ENCODE peak calls at places on chromosomes 16 and 17, in eight cellular contexts. J is stimulated activated CD4-positive, alpha-beta T cell treated with anti-CD3 and anti-CD28 coated beads, Interleukin-2, amount 100 ng/mL, for 48 hours; N is neural progenitor cell; H is spleen; C is GM06990; U is activated T-cell treated with anti-CD3 and anti-CD28 coated beads, Interleukin-2, amount 50 U/mL, for 1 hour; Z is activated CD8-positive, alpha-beta memory T cell treated with anti-CD3 and anti-CD28 coated beads, Interleukin-2, amount 10 ng/mL, durations not matched to agents 7 days and 5 days; R is stimulated activated CD8-positive, alpha-beta memory T cell treated with anti-CD3 and anti-CD28 coated beads, Interleukin-12 subunit alpha, Interleukin-12 subunit beta, amount 100 ng/mL, for 1 hour. M is an unnamed sample.

GRCh38 chr17:73255671-73256181 is 6.0 kb downstream of the CPSF4L start:
- DNase-seq in J (peak), N (peak), H (peak), C (peak), U (peak), Z (peak), R (peak), M (peak)

GRCh38 chr17:82303944-82304808 is 13.2 kb downstream of the CD7 start:
- DNase-seq in J (no peak), N (no peak), H (no peak), C (peak), U (peak), Z (no peak), R (no peak), M (no peak)

GRCh38 chr17:64073771-64074703 is 53.6 kb upstream of the ICAM2 start:
- DNase-seq in J (no peak), N (no peak), H (no peak), C (peak), U (no peak), Z (no peak), R (no peak), M (no peak)

GRCh38 chr17:37828313-37829124 is 83.7 kb upstream of the HNF1B start:
- DNase-seq in J (no peak), N (no peak), H (no peak), C (no peak), U (no peak), Z (no peak), R (no peak), M (no peak)

GRCh38 chr17:56099649-56100048 is 53.6 kb upstream of the ANKFN1 start:
- DNase-seq in J (no peak), N (no peak), H (no peak), C (no peak), U (no peak), Z (no peak), R (no peak), M (peak)

GRCh38 chr17:49361129-49361901 is 735 bp downstream of the ZNF652 start:
- DNase-seq in J (peak), N (no peak), H (peak), C (peak), U (peak), Z (peak), R (peak), M (peak)

GRCh38 chr17:50102164-50102991 is 7.2 kb downstream of the PDK2 start:
- DNase-seq in J (no peak), N (no peak), H (no peak), C (no peak), U (no peak), Z (no peak), R (no peak), M (no peak)

GRCh38 chr16:86818701-86819522 is 240.6 kb downstream of the FOXL1 start:
- DNase-seq in J (no peak), N (no peak), H (no peak), C (no peak), U (no peak), Z (no peak), R (no peak), M (no peak)

GRCh38 chr16:57175896-57176295 is 9.9 kb downstream of the PSME3IP1 start:
- DNase-seq in J (no peak), N (no peak), H (no peak), C (no peak), U (no peak), Z (no peak), R (no peak), M (no peak)

GRCh38 chr17:7215652-7216139 is 3.9 kb downstream of the DLG4 start:
- DNase-seq in J (no peak), N (peak), H (no peak), C (no peak), U (no peak), Z (no peak), R (no peak), M (no peak)

GRCh38 chr17:69451416-69452394 is 37.2 kb downstream of the MAP2K6 start:
- DNase-seq in J (no peak), N (no peak), H (no peak), C (no peak), U (no peak), Z (no peak), R (no peak), M (no peak)

GRCh38 chr16:12187939-12188673 is 211.6 kb downstream of the SNX29 start:
- DNase-seq in J (no peak), N (no peak), H (no peak), C (no peak), U (no peak), Z (no peak), R (no peak), M (no peak)

GRCh38 chr17:78892936-78893379 is 10.0 kb downstream of the CEP295NL start:
- DNase-seq in J (no peak), N (no peak), H (no peak), C (no peak), U (no peak), Z (no peak), R (no peak), M (no peak)

GRCh38 chr17:77145635-77146632 is 5.2 kb downstream of the SEC14L1 start:
- DNase-seq in J (no peak), N (no peak), H (peak), C (peak), U (no peak), Z (no peak), R (no peak), M (peak)

GRCh38 chr17:7782237-7782636 is 51.8 kb upstream of the KDM6B start:
- DNase-seq in J (no peak), N (no peak), H (no peak), C (no peak), U (no peak), Z (no peak), R (no peak), M (no peak)

GRCh38 chr17:6163632-6164319 is 93.6 kb downstream of the WSCD1 start:
- DNase-seq in J (no peak), N (no peak), H (no peak), C (no peak), U (no peak), Z (no peak), R (no peak), M (peak)

GRCh38 chr17:3524024-3524423 is 33.6 kb downstream of the TRPV3 start:
- DNase-seq in J (no peak), N (no peak), H (peak), C (no peak), U (no peak), Z (no peak), R (no peak), M (no peak)

GRCh38 chr17:4945176-4945943 is 3.0 kb downstream of the PFN1 start:
- DNase-seq in J (peak), N (no peak), H (peak), C (peak), U (peak), Z (peak), R (peak), M (peak)

GRCh38 chr16:66705790-66706505 is 9.4 kb upstream of the CMTM4 start:
- DNase-seq in J (no peak), N (no peak), H (peak), C (no peak), U (no peak), Z (no peak), R (no peak), M (peak)

GRCh38 chr16:84999857-85000480 is 11.4 kb downstream of the ZDHHC7 start:
- DNase-seq in J (no peak), N (no peak), H (no peak), C (no peak), U (no peak), Z (no peak), R (no peak), M (no peak)

GRCh38 chr16:77599793-77600415 is 122.4 kb upstream of the NUDT7 start:
- DNase-seq in J (no peak), N (peak), H (no peak), C (no peak), U (no peak), Z (no peak), R (no peak), M (no peak)

GRCh38 chr17:27526603-27527002 is 70.4 kb downstream of the KSR1 start:
- DNase-seq in J (peak), N (peak), H (peak), C (peak), U (no peak), Z (peak), R (no peak), M (no peak)

GRCh38 chr17:78387982-78388941 is 9.8 kb downstream of the PGS1 start:
- DNase-seq in J (no peak), N (no peak), H (no peak), C (peak), U (no peak), Z (no peak), R (no peak), M (peak)

GRCh38 chr16:69160192-69160591 is 26.8 kb upstream of the SNTB2 start:
- DNase-seq in J (no peak), N (no peak), H (no peak), C (no peak), U (no peak), Z (no peak), R (no peak), M (no peak)